ENCODE peak calls at places on chromosome 19, in ten cellular contexts. N, M, I, H, B, L, D, G, U and Q are unnamed samples.
A peak's percentile ranks its signal among the peaks of the same experiment; 100 is the strongest.

GRCh38 chr19:12937243-12938053 is 961 bp upstream of the CALR start:
- DNase-seq in B (no peak), G (no peak), U (peak; percentile 48), N (peak; percentile 43), D (no peak), I (peak; percentile 75), L (peak; percentile 68), M (peak; percentile 88), H (no peak), Q (no peak)

GRCh38 chr19:44770550-44771257 is 7.0 kb upstream of the CBLC start:
- DNase-seq in L (peak; percentile 98), I (peak; percentile 95), M (peak; percentile 94), G (peak; percentile 97), U (peak; percentile 98), D (peak; percentile 99), N (peak; percentile 89), H (peak; percentile 96), B (peak; percentile 96), Q (peak; percentile 99)

GRCh38 chr19:17703823-17704463 is 15.3 kb upstream of the MAP1S start:
- DNase-seq in H (peak; percentile 64), D (peak; percentile 66), M (no peak), G (no peak), B (no peak), N (peak; percentile 33), U (peak; percentile 67), I (peak; percentile 60), L (peak; percentile 68), Q (peak; percentile 89)

GRCh38 chr19:28710278-28710677 is 502.7 kb downstream of the UQCRFS1 start:
- DNase-seq in D (peak; percentile 42), B (no peak), I (peak; percentile 54), H (peak; percentile 34), L (no peak), G (no peak), U (no peak), M (no peak), N (peak; percentile 43), Q (no peak)

GRCh38 chr19:49677232-49677881 is at the start of gene PRMT1:
- DNase-seq in U (peak; percentile 44), G (no peak), D (peak; percentile 77), B (no peak), I (no peak), N (peak; percentile 35), M (no peak), L (no peak), H (no peak), Q (peak; percentile 92)

GRCh38 chr19:50325310-50326100 is 3.7 kb downstream of the KCNC3 start:
- DNase-seq in D (peak; percentile 98), H (peak; percentile 73), B (no peak), L (peak; percentile 77), N (peak; percentile 84), U (peak; percentile 62), I (peak; percentile 60), G (peak; percentile 46), M (no peak), Q (peak; percentile 89)

GRCh38 chr19:50515168-50515561 is 1.5 kb upstream of the ASPDH start:
- DNase-seq in N (no peak), I (no peak), L (no peak), B (no peak), U (no peak), M (peak; percentile 57), G (no peak), H (no peak), D (no peak), Q (peak; percentile 75)

GRCh38 chr19:58150328-58150921 is at the start of gene ZNF329:
- DNase-seq in U (peak; percentile 87), N (peak; percentile 66), G (peak; percentile 74), M (peak; percentile 87), B (peak; percentile 88), I (peak; percentile 88), H (peak; percentile 29), D (peak; percentile 94), L (peak; percentile 85), Q (peak; percentile 96)

DNA sequence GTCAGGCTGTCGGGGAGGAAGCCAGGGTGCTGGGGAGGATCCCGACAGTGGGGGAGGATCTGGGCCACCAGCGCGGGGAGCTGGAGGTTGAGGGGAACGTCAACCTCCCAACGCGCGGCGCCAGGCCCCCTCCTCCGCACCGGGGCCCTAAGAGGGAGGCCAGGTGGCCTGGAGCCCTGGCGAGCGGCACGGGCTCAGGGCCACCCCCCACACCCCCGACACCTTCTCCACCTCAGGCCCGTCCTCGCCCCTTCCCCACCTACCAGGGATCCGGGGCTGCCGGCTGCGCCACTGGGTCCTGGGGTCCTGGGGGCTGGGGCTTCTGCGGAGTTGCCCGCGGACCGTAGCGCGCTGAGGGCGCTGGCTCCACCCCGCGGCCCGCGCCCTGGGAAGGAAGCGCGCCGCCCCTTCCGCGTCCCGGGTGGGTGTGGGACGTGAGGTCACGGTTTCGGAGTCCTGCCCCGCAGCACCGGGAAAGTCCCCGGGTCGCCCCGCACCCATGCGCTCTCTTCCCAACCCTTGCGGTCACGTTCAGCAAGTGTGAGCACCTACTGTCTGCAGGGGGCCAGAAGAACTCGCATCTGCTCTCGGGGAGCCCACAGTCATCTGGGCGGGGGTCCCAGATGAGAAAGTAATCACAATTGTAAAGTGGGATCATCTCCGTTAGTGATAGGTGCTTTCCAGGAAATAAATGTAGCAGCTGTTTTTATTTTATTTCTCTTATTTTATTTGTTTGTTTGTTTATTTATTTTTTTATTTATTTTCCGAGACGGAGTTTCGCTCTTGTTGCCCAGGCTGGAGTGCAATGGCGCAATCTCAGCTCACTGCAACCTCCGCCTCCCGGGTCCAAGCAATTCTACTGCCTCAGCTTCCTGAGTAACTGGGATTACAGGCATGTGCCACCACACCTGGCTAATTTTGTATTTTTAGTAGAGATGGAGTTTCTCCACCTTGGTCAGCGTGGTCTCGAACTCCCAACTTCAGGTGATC is at the start of gene TICAM1:
- DNase-seq in G (peak; percentile 49), M (peak; percentile 84), L (peak; percentile 80), U (peak; percentile 90), B (peak; percentile 71), I (peak; percentile 66), H (no peak), D (peak; percentile 78), N (no peak), Q (peak; percentile 94)
- TF ChIP-seq POLR2A in G (peak; percentile 94), M (peak; percentile 51), L (peak; percentile 57), U (peak; percentile 89), B (peak; percentile 50), I (peak; percentile 83), H (no peak), D (peak; percentile 81), N (peak; percentile 25), Q (peak; percentile 59)

DNA sequence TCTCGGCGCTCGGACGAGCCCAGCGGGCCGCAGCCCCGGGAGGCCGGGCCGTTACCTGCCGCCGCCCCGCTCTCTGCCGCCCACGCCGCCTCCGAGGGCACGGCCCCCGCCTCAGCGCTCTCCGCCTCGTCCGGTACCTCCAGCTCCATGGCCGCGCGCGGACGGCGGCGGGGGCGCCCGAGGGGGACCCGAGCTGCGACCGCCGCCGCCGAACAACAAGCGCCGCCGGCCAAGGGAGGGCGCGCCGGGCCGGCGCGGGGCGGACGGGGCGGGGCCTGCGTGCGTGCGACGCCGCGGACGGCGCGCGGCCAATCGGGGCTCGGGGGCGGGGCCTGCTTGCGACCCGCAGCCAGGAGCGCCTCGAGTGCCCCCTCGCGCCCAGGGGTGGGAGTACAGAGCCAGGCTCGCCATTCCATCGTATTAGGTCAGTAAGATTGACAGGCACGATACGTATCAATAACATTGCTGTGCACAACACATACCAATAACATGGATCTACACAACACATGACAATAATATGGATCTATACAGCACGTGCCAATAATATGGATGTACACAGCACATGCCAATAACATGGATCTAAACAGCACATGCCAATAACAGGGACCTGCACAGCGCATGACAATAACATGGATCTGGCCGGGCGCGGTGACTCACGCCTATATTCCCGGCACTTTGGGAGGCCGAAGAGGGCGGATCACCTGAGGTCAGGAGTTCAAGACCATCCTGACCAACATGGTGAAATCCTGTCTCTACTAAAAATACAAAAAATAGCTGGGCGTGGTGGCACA is at the start of gene PIP5K1C:
- DNase-seq in G (peak; percentile 84), I (peak; percentile 84), U (peak; percentile 95), N (peak; percentile 64), M (peak; percentile 94), L (peak; percentile 94), D (peak; percentile 96), B (peak; percentile 92), H (peak; percentile 75), Q (peak; percentile 97)
- TF ChIP-seq POLR2AphosphoS5 in G (peak; percentile 38), I (peak; percentile 66), U (peak; percentile 42), N (no peak), M (peak; percentile 38), L (peak; percentile 46), D (peak; percentile 32), B (no peak), H (peak; percentile 76), Q (peak; percentile 69)

GRCh38 chr19:10891360-10892108 is 20.2 kb downstream of the CARM1 start:
- DNase-seq in U (peak; percentile 84), N (no peak), I (no peak), B (no peak), G (peak; percentile 73), L (peak; percentile 29), H (no peak), M (no peak), D (no peak), Q (no peak)

GRCh38 chr19:10894911-10895213 is 23.5 kb downstream of the CARM1 start:
- DNase-seq in I (no peak), D (no peak), G (no peak), L (no peak), M (no peak), U (no peak), B (no peak), N (no peak), H (no peak), Q (no peak)

GRCh38 chr19:10889880-10890279 is 18.5 kb downstream of the CARM1 start:
- DNase-seq in M (no peak), U (no peak), B (no peak), L (no peak), G (no peak), H (no peak), I (no peak), N (no peak), D (no peak), Q (no peak)

GRCh38 chr19:10895363-10895762 is 24.0 kb downstream of the CARM1 start:
- DNase-seq in D (no peak), N (no peak), I (no peak), U (no peak), L (no peak), B (no peak), M (no peak), H (no peak), G (no peak), Q (no peak)

DNA sequence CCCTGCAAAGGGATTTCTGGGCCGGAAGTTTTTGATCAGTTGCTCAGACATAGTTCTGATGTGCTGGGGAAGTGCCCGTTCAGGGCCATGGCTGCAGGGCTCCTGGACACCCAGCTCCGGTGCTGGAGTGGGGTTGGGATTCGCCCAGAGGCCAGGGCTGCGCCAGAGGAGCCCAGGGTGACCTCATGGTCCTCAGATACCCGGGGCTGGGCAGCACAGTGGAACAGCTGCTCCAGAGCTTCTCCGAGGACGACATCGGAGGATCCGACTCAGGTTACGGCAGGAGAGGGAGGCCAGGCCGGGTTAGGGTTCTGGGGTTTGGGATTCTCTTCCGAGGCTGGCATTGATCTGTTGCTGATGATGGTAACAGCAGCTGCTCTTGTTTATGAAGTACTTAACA is 20.9 kb downstream of the CARM1 start:
- DNase-seq in H (no peak), D (no peak), N (no peak), U (no peak), G (no peak), B (no peak), M (no peak), I (no peak), L (no peak), Q (no peak)
- H3K4me1 ChIP-seq in H (peaks cover 21% of the 10 kb centered on the region), D (peaks cover 3% of the 10 kb centered on the region), N (peaks cover 12% of the 10 kb centered on the region), U (peaks cover 53% of the 10 kb centered on the region), G (peaks cover 17% of the 10 kb centered on the region), B (no peaks in the 10 kb centered on the region), M (no peaks in the 10 kb centered on the region), I (no peaks in the 10 kb centered on the region), L (peaks cover 17% of the 10 kb centered on the region), Q (peaks cover 4% of the 10 kb centered on the region)

DNA sequence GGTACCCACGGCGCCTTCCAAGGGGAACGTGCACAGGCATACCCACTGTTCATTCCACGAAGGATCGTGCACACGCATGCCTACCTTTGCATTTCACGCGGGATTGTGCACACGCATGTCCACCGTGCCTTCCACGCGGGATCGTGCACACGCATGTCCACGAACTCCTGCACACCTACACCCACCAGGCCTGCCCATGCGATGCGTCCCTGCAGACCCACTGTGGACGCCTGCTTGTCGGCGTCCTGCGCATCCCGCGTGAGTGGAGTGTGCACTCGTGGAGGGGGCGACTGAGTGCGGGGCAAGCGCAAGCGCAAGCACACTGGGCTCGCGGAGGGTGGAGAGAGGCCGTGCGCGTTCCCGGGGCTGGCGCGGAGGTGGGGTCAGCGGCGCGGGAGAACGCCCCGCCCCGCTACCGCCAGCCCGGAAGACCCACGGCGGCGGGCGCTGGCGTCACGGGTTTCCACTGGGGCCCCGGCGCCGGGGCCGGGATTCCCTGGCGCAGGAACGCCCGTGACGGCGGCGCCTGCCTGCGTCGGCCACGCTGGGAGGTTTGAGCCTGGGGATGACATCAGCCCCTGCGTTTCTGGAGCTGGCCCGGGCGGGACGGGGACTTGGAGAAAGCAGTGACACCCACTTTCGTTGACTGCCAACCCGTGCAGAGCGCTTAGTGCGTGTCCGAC is 18.7 kb downstream of the GADD45B start:
- DNase-seq in M (peak; percentile 94), D (peak; percentile 66), G (peak; percentile 40), B (peak; percentile 73), H (no peak), N (no peak), U (peak; percentile 82), I (peak; percentile 57), L (peak; percentile 80), Q (peak; percentile 88)
- TF ChIP-seq POLR2A in M (no peak), D (no peak), G (no peak), B (no peak), H (no peak), N (no peak), U (peak; percentile 59), I (no peak), L (no peak), Q (no peak)